ENCODE peak calls at places on chromosomes 7 and 10, in five cellular contexts. P, R, Z, I and Q are unnamed samples.

GRCh38 chr7:2527505-2528464 is 8.2 kb downstream of the LFNG start:
- DNase-seq in P (no peak), R (no peak), Z (no peak), I (peak), Q (no peak)

GRCh38 chr10:4267084-4267774 is 482.2 kb upstream of the KLF6 start:
- DNase-seq in P (no peak), R (no peak), Z (no peak), I (no peak), Q (no peak)

GRCh38 chr7:156993021-156993924 is 17.2 kb downstream of the MNX1 start:
- DNase-seq in P (peak), R (peak), Z (peak), I (no peak), Q (no peak)

GRCh38 chr10:114310346-114310745 is 71.3 kb downstream of the VWA2 start:
- DNase-seq in P (no peak), R (peak), Z (peak), I (no peak), Q (no peak)

GRCh38 chr10:82564353-82565218 is 689.6 kb downstream of the NRG3 start:
- DNase-seq in P (no peak), R (no peak), Z (no peak), I (no peak), Q (no peak)

GRCh38 chr10:46557319-46558140 is 1.1 kb upstream of the GPRIN2 start:
- DNase-seq in P (peak), R (peak), Z (no peak), I (no peak), Q (peak)

GRCh38 chr10:92892706-92893054 is 44.4 kb downstream of the EXOC6 start:
- DNase-seq in P (no peak), R (no peak), Z (no peak), I (no peak), Q (no peak)

GRCh38 chr7:135709508-135709907 is 18.5 kb downstream of the SLC13A4 start:
- DNase-seq in P (no peak), R (no peak), Z (no peak), I (no peak), Q (no peak)

GRCh38 chr10:88881922-88882645 is 2.0 kb downstream of the STAMBPL1 start:
- DNase-seq in P (no peak), R (no peak), Z (no peak), I (no peak), Q (no peak)

GRCh38 chr7:136914016-136914415 is 45.6 kb downstream of the CHRM2 start:
- DNase-seq in P (no peak), R (no peak), Z (no peak), I (no peak), Q (no peak)

GRCh38 chr7:136912339-136912738 is 43.9 kb downstream of the CHRM2 start:
- DNase-seq in P (peak), R (no peak), Z (no peak), I (no peak), Q (no peak)

DNA sequence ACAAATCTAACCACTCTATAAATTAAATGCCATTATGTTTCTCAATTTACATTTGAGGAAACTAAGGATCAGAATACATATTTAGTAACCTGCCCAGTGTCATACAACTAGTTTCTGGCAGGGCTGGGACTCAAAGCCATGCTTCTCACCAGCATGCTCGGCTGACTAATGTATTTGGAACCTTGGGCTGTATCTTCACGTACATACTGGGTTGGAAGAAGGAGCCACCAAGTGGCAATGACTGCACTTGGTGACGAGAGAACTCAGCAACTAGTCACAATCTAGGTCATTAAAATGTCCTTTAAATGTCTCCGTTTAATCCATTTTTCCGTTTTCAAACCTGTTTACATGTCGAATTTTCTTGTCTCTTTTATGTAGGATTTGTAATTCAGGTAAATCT is 42.9 kb downstream of the CHRM2 start:
- DNase-seq in P (peak), R (no peak), Z (no peak), I (peak), Q (no peak)
- TF ChIP-seq CTCF in P (peak), R (no peak), Z (no peak), I (no peak), Q (no peak)

DNA sequence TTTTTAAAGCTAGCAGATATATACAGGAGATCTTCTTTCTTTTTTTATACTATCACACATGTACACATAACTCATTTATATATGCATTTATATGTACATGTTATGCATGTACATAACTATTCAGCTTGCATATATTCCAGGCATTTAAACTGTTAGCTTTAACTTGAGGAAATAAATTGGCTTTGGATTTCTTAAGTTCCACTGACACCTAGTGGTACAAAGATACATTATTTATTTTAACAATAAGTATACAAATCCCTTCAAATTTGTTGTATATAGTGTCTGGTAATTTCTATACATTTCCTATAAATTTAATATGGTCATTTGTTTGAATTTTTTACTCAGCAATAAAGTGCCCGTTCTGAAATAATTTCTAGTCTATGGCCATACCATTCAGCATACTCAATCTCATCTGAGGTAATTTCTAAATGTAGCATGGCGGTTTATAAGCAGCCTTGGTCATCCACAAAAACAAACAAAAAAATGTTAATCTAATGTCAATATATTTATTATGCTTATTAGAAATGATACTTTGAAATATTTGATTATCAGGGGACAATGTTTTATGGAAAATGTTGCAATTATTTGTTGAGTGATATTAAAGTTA is 11.6 kb downstream of the ZDHHC6 start:
- DNase-seq in P (peak), R (no peak), Z (no peak), I (peak), Q (no peak)
- TF ChIP-seq CTCF in P (no peak), R (no peak), Z (peak), I (peak), Q (peak)

DNA sequence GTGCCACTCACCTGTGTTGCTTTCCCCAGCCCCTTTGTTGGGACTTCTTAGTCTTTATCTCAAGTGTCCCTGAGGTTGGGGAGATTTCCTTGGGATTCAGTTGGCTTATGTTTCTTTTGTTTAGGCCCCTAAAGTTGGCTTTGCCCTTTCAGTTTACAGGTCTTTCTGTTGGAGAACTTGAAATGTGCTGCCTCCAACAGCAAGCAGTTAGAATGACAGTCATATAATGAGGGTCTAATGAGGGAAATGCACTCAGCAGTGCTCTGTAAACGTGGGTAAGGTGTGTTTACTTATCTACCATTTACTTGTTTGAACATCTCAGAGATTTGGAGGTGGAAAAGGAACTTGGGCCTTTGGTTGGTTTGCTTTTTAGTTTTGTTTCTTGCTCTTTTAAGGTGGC is 191.4 kb upstream of the STK17A start:
- DNase-seq in P (peak), R (no peak), Z (no peak), I (no peak), Q (no peak)
- TF ChIP-seq CTCF in P (peak), R (no peak), Z (no peak), I (no peak), Q (no peak)

DNA sequence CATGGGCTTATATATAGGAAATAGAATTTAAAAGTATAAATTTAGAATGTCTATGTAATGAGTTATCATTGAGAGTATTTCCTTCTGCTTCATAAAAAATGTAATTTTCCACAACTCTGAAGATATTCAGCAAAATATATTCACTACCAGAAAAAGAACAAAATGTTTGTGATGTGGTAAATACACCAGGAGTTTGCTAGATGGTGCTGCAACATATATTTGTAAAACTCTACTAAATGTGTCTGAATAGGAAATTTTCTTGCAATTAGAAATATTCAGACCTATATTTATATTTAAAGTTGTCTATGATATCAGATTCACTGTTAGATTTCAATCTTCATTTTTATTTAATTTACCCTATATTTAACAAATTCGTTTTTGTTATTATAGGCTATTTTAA is 201.1 kb downstream of the PPP1R3A start:
- DNase-seq in P (no peak), R (no peak), Z (no peak), I (no peak), Q (no peak)
- TF ChIP-seq CTCF in P (no peak), R (no peak), Z (no peak), I (no peak), Q (no peak)

GRCh38 chr10:121185816-121186215 is 334.7 kb downstream of the WDR11 start:
- DNase-seq in P (no peak), R (no peak), Z (no peak), I (no peak), Q (no peak)

GRCh38 chr10:121183241-121183640 is 332.1 kb downstream of the WDR11 start:
- DNase-seq in P (no peak), R (no peak), Z (no peak), I (no peak), Q (no peak)

GRCh38 chr10:121187375-121187774 is 336.2 kb downstream of the WDR11 start:
- DNase-seq in P (no peak), R (no peak), Z (no peak), I (no peak), Q (no peak)

GRCh38 chr10:121189092-121189491 is 337.9 kb downstream of the WDR11 start:
- DNase-seq in P (no peak), R (no peak), Z (no peak), I (no peak), Q (no peak)

GRCh38 chr10:121188005-121188404 is 336.8 kb downstream of the WDR11 start:
- DNase-seq in P (peak), R (no peak), Z (no peak), I (no peak), Q (no peak)
- TF ChIP-seq CTCF in P (peak), R (no peak), Z (no peak), I (no peak), Q (peak)